ENCODE peak calls at places on chromosomes 1 and 21, in ten cellular contexts. R, X, U, T, J, S, C, O, E and H are unnamed samples.
A peak's percentile ranks its signal among the peaks of the same experiment; 100 is the strongest.

GRCh38 chr21:33189845-33190244 is 39.9 kb upstream of the IFNAR2 start:
- DNase-seq in J (no peak), S (no peak), T (no peak), R (no peak), U (no peak), X (no peak), E (no peak), O (no peak), C (no peak), H (no peak)

GRCh38 chr1:167090289-167090942 is at the start of gene GPA33:
- DNase-seq in X (no peak), U (no peak), S (no peak), C (no peak), R (no peak), J (no peak), O (no peak), T (no peak), E (no peak), H (no peak)

GRCh38 chr1:151832318-151832984 is 849 bp upstream of the RORC start:
- DNase-seq in O (no peak), R (no peak), X (peak; percentile 92), C (no peak), S (no peak), U (no peak), J (peak; percentile 93), T (peak; percentile 96), E (peak; percentile 41), H (no peak)

GRCh38 chr1:215739028-215739427 is 171.9 kb downstream of the KCTD3 start:
- DNase-seq in O (no peak), C (no peak), S (no peak), X (no peak), T (no peak), J (no peak), E (no peak), R (no peak), U (no peak), H (no peak)

GRCh38 chr1:9066945-9067807 is 2.3 kb downstream of the SLC2A5 start:
- DNase-seq in O (peak; percentile 80), E (peak; percentile 91), S (no peak), J (peak; percentile 87), C (peak; percentile 90), T (peak; percentile 58), U (no peak), R (no peak), X (peak; percentile 80), H (no peak)

GRCh38 chr1:18486195-18486594 is 5.5 kb downstream of the KLHDC7A start:
- DNase-seq in E (no peak), S (no peak), C (no peak), R (peak; percentile 70), X (no peak), J (no peak), O (no peak), U (no peak), T (no peak), H (peak; percentile 69)

GRCh38 chr1:222182641-222183040 is 365.3 kb downstream of the HHIPL2 start:
- DNase-seq in R (no peak), S (no peak), U (no peak), C (no peak), T (no peak), O (no peak), J (no peak), E (peak; percentile 69), X (no peak), H (no peak)

GRCh38 chr21:42596657-42597056 is 56.8 kb upstream of the PDE9A start:
- DNase-seq in J (no peak), O (no peak), T (no peak), U (no peak), R (no peak), C (no peak), S (no peak), E (no peak), X (no peak), H (no peak)

GRCh38 chr1:201739492-201740085 is 89.4 kb upstream of the IPO9 start:
- DNase-seq in E (no peak), S (peak; percentile 24), C (no peak), T (peak; percentile 69), J (peak; percentile 75), X (peak; percentile 81), U (peak; percentile 94), O (peak; percentile 85), R (peak; percentile 74), H (no peak)

GRCh38 chr1:70140343-70140742 is 65.0 kb downstream of the LRRC40 start:
- DNase-seq in C (peak; percentile 77), X (no peak), U (no peak), E (peak; percentile 78), S (no peak), R (no peak), O (no peak), J (peak; percentile 23), T (no peak), H (no peak)

GRCh38 chr1:121448851-121449250 is 264.1 kb downstream of the SRGAP2C start:
- DNase-seq in S (no peak), U (no peak), J (no peak), T (no peak), E (no peak), O (no peak), R (no peak), C (no peak), X (no peak), H (no peak)

GRCh38 chr1:9211291-9211811 is 23.2 kb upstream of the H6PD start:
- DNase-seq in J (no peak), U (no peak), T (no peak), O (no peak), R (no peak), E (peak; percentile 98), C (peak; percentile 98), X (no peak), S (no peak), H (no peak)

GRCh38 chr1:44025816-44026215 is 5.4 kb downstream of the SLC6A9 start:
- DNase-seq in E (no peak), C (no peak), T (no peak), U (no peak), S (no peak), J (no peak), O (no peak), X (no peak), R (peak; percentile 68), H (peak; percentile 45)

GRCh38 chr1:24043345-24044032 is 63.4 kb upstream of the SRSF10 start:
- DNase-seq in E (no peak), O (no peak), J (no peak), X (peak; percentile 4), T (no peak), U (no peak), C (no peak), S (no peak), R (no peak), H (no peak)

GRCh38 chr1:172818841-172819527 is 160.1 kb downstream of the FASLG start:
- DNase-seq in R (no peak), S (no peak), J (no peak), T (no peak), E (no peak), C (no peak), O (no peak), U (peak; percentile 95), X (peak; percentile 20), H (no peak)

GRCh38 chr1:51736702-51737101 is 119.8 kb downstream of the OSBPL9 start:
- DNase-seq in C (peak; percentile 53), J (no peak), R (no peak), T (no peak), S (no peak), U (peak; percentile 50), E (peak; percentile 77), X (no peak), O (no peak), H (no peak)

GRCh38 chr1:38084700-38085099 is 38.1 kb upstream of the POU3F1 start:
- DNase-seq in C (no peak), R (no peak), S (no peak), T (peak; percentile 82), U (no peak), X (peak; percentile 78), O (no peak), J (no peak), E (no peak), H (no peak)
- H3K27ac ChIP-seq in C (no peak overlapping the region), R (no peak overlapping the region), S (no peak overlapping the region), T (peak overlapping the region; percentile 30), U (no peak overlapping the region), X (no peak overlapping the region), O (no peak overlapping the region), J (no peak overlapping the region), E (no peak overlapping the region), H (no peak overlapping the region)

DNA sequence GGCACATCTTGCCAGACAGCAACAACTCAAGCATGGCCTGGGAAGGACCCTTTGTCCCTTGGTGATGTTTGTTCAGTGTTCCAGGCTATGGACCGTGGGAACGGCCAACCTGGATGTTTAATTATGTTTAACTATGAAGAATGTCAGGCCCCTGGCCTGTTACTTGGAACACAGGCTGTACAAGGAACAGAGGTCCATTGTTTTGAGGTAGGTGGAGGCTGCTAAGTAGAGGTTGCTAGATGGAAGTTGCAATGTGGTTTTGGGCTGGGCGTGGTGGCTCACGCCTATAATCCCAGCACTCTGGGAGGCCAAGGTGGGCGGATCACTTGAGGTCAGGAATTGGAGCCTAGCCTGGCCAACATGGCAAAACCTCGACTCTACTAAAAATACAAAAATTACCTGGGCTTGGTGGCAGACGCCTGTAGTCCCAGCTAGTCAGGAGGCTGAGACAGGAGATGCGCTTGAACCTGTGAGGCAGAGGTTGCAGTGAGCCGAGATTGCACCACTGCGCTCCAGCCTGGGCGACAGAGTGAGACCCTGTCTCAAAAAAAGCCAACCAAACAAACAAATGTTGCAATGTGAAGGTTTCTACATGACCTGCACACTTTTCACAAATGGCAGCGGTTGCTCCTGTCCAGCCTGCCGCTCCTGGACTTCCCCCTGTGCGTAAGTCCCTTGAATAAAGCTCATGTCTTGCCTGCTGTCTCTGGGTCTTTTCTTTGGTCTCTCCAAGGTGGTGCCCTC is 2.5 kb upstream of the LEFTY1 start:
- DNase-seq in E (no peak), C (no peak), S (no peak), J (no peak), O (peak; percentile 39), T (peak; percentile 75), X (no peak), U (no peak), R (no peak), H (no peak)
- H3K27ac ChIP-seq in E (no peak overlapping the region), C (no peak overlapping the region), S (no peak overlapping the region), J (no peak overlapping the region), O (no peak overlapping the region), T (peak overlapping the region; percentile 84), X (no peak overlapping the region), U (no peak overlapping the region), R (no peak overlapping the region), H (no peak overlapping the region)

DNA sequence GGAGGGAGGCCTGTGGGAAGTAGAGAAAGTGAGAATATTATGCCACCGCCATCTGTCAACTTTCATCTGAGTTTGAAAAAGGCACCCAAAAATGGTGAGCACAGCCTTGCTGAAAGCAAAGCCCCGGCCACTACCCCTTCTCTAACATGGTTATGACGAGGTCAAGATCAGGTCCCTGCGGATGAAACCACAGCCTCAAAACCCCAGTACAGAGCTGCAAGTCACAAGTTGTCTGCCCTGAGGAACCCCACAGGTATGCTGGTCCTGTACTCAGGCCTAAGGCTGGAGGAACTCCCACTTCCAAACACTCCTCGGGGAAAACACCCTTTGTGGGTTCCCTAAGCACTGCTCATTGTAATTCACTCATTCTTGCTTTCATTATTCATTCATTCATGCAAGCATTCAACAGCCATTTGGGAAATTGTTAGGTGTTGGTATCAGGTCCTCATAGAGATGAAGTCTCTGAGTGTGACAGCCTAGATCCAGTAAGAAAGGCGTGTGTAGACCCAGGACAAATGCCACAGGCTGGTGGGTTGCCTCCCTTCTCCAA is 216.6 kb upstream of the EDN2 start:
- DNase-seq in X (no peak), R (no peak), U (peak; percentile 80), S (no peak), T (no peak), O (no peak), J (no peak), C (no peak), E (no peak), H (no peak)
- H3K27ac ChIP-seq in X (no peak overlapping the region), R (no peak overlapping the region), U (peak overlapping the region; percentile 34), S (no peak overlapping the region), T (no peak overlapping the region), O (no peak overlapping the region), J (no peak overlapping the region), C (no peak overlapping the region), E (no peak overlapping the region), H (no peak overlapping the region)

GRCh38 chr1:61130338-61131000 is 48.1 kb downstream of the NFIA start:
- DNase-seq in U (no peak), J (no peak), C (no peak), X (no peak), T (no peak), E (no peak), S (no peak), R (no peak), O (no peak), H (no peak)
- H3K27ac ChIP-seq in U (no peak overlapping the region), J (no peak overlapping the region), C (no peak overlapping the region), X (no peak overlapping the region), T (no peak overlapping the region), E (no peak overlapping the region), S (no peak overlapping the region), R (no peak overlapping the region), O (no peak overlapping the region), H (no peak overlapping the region)